ENCODE peak calls at places on chromosomes 2 and 18, in eight cellular contexts. M, G, T, I, N, U, A and S are unnamed samples.

GRCh38 chr18:77148289-77148688 is 15.7 kb upstream of the MBP start:
- DNase-seq in U (no peak), N (no peak), M (no peak), I (no peak), A (no peak), G (no peak), T (no peak), S (no peak)

GRCh38 chr2:20557635-20558034 is 93.3 kb downstream of the HS1BP3 start:
- DNase-seq in N (no peak), M (no peak), A (no peak), T (no peak), U (no peak), G (no peak), I (no peak), S (no peak)

GRCh38 chr2:13240061-13240460 is 523.3 kb downstream of the TRIB2 start:
- DNase-seq in T (no peak), G (no peak), I (no peak), A (no peak), N (no peak), M (no peak), U (no peak), S (no peak)

GRCh38 chr2:102268529-102269524 is 42.5 kb upstream of the IL1RL1 start:
- DNase-seq in M (no peak), N (no peak), A (no peak), T (no peak), I (no peak), G (no peak), U (no peak), S (no peak)

GRCh38 chr2:240614391-240614790 is 10.9 kb upstream of the GPR35 start:
- DNase-seq in A (no peak), M (no peak), U (no peak), G (no peak), T (peak; percentile 35), I (no peak), N (no peak), S (no peak)

GRCh38 chr2:232013701-232014353 is 52.3 kb downstream of the DIS3L2 start:
- DNase-seq in N (no peak), T (no peak), M (no peak), U (no peak), G (no peak), A (no peak), I (peak; percentile 20), S (no peak)

GRCh38 chr18:38198956-38199355 is 633.4 kb upstream of the CELF4 start:
- DNase-seq in G (no peak), T (no peak), N (no peak), U (no peak), I (no peak), A (no peak), M (no peak), S (no peak)

GRCh38 chr2:86477349-86477748 is 36.2 kb downstream of the KDM3A start:
- DNase-seq in N (no peak), A (no peak), M (no peak), U (no peak), G (no peak), T (no peak), I (no peak), S (no peak)

GRCh38 chr2:99864561-99865216 is 277.7 kb downstream of the AFF3 start:
- DNase-seq in U (no peak), A (no peak), N (no peak), M (no peak), T (peak; percentile 69), G (no peak), I (no peak), S (no peak)

GRCh38 chr18:27921904-27922541 is 254.9 kb downstream of the CDH2 start:
- DNase-seq in M (no peak), T (no peak), A (no peak), G (no peak), I (no peak), N (no peak), U (no peak), S (no peak)

GRCh38 chr18:23958036-23958435 is 56.5 kb upstream of the TTC39C start:
- DNase-seq in T (peak; percentile 90), M (no peak), A (peak; percentile 82), N (no peak), G (no peak), I (peak; percentile 72), U (no peak), S (peak; percentile 33)

GRCh38 chr2:150136901-150137300 is 350.6 kb downstream of the RND3 start:
- DNase-seq in G (no peak), I (no peak), A (no peak), M (no peak), T (no peak), N (no peak), U (no peak), S (no peak)

GRCh38 chr2:168948621-168949212 is 47.6 kb downstream of the G6PC2 start:
- DNase-seq in G (peak; percentile 4), U (peak; percentile 4), A (no peak), N (no peak), I (no peak), T (no peak), M (no peak), S (no peak)

GRCh38 chr2:149036507-149037293 is 1.8 kb upstream of the LYPD6B start:
- DNase-seq in T (no peak), A (no peak), N (no peak), I (no peak), U (no peak), M (no peak), G (no peak), S (no peak)

GRCh38 chr2:173986805-173987204 is 21.6 kb upstream of the SP3 start:
- DNase-seq in M (no peak), I (peak; percentile 57), T (peak; percentile 82), A (no peak), G (no peak), N (no peak), U (no peak), S (no peak)

GRCh38 chr2:16626997-16627605 is 38.5 kb downstream of the CYRIA start:
- DNase-seq in A (no peak), M (no peak), U (no peak), T (no peak), N (no peak), I (no peak), G (no peak), S (no peak)
- H3K27ac ChIP-seq in A (peak overlapping the region; percentile 82), M (no peak overlapping the region), U (no peak overlapping the region), T (no peak overlapping the region), N (peak overlapping the region; percentile 78), I (peak overlapping the region; percentile 66), G (no peak overlapping the region), S (no peak overlapping the region)

GRCh38 chr2:177324797-177325196 is 60.3 kb upstream of the NFE2L2 start:
- DNase-seq in G (no peak), T (no peak), I (no peak), N (no peak), U (no peak), M (no peak), A (no peak), S (no peak)
- H3K27ac ChIP-seq in G (no peak overlapping the region), T (peak overlapping the region; percentile 60), I (no peak overlapping the region), N (no peak overlapping the region), U (no peak overlapping the region), M (no peak overlapping the region), A (no peak overlapping the region), S (no peak overlapping the region)

GRCh38 chr2:229164545-229165249 is 106.4 kb downstream of the PID1 start:
- DNase-seq in N (no peak), A (no peak), T (peak; percentile 60), G (no peak), I (no peak), M (no peak), U (no peak), S (no peak)

GRCh38 chr2:229160984-229161383 is 110.1 kb downstream of the PID1 start:
- DNase-seq in M (no peak), G (no peak), T (no peak), A (no peak), N (no peak), U (no peak), I (no peak), S (no peak)

GRCh38 chr2:229159405-229159804 is 111.7 kb downstream of the PID1 start:
- DNase-seq in U (no peak), T (no peak), G (no peak), M (no peak), A (no peak), N (no peak), I (no peak), S (no peak)

GRCh38 chr2:229163893-229164292 is 107.2 kb downstream of the PID1 start:
- DNase-seq in U (no peak), M (no peak), N (no peak), G (no peak), T (peak; percentile 82), A (no peak), I (no peak), S (no peak)

GRCh38 chr2:229160180-229160579 is 110.9 kb downstream of the PID1 start:
- DNase-seq in G (no peak), A (no peak), T (peak; percentile 86), M (no peak), N (no peak), I (no peak), U (no peak), S (peak; percentile 54)
- H3K27ac ChIP-seq in G (no peak overlapping the region), A (no peak overlapping the region), T (peak overlapping the region; percentile 89), M (no peak overlapping the region), N (no peak overlapping the region), I (no peak overlapping the region), U (no peak overlapping the region), S (no peak overlapping the region)

DNA sequence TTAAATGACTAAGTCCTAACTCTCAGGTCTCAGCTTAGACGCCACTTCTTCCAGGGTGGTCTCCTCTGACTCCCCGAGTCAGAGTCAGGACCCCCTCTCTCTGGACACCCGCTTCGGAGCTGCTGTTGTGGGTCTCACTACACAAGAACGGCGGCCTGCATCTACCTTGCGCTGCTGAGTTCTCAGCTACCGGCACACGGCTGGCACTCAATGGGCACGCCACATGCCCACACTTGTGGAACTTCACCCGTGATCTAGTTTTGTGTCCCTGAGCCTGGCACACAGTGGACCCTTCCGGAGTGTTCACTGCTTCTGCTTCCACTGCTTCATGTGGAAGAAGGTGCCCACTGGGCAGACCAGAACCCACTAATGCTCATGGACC is 58.3 kb upstream of the ID2 start:
- DNase-seq in U (no peak), A (no peak), I (no peak), N (peak; percentile 36), M (no peak), T (no peak), G (no peak), S (no peak)
- H3K27ac ChIP-seq in U (no peak overlapping the region), A (no peak overlapping the region), I (no peak overlapping the region), N (no peak overlapping the region), M (no peak overlapping the region), T (no peak overlapping the region), G (no peak overlapping the region), S (no peak overlapping the region)